ENCODE peak calls at places on chromosome 11, in six cellular contexts. H is lower leg skin, K is HCT116, D is suprapubic skin, N is transverse colon, T is A549. P is an unnamed sample.

GRCh38 chr11:129946965-129947364 is 51.6 kb upstream of the NFRKB start:
- DNase-seq in D (no peak), N (no peak), H (no peak), K (no peak), T (no peak), P (no peak)

GRCh38 chr11:20089796-20090653 is 70.2 kb downstream of the DBX1 start:
- DNase-seq in H (no peak), T (no peak), D (no peak), K (no peak), N (no peak), P (no peak)

GRCh38 chr11:77074205-77074604 is 7.4 kb downstream of the CAPN5 start:
- DNase-seq in N (peak; percentile 77), K (no peak), T (no peak), D (peak; percentile 45), H (no peak), P (no peak)

GRCh38 chr11:69342588-69343330 is 48.8 kb downstream of the MYEOV start:
- DNase-seq in N (no peak), T (no peak), K (no peak), H (no peak), D (no peak), P (no peak)

GRCh38 chr11:5196067-5196466 is 4.4 kb downstream of the OR51V1 start:
- DNase-seq in D (no peak), H (no peak), T (no peak), N (no peak), K (no peak), P (no peak)

GRCh38 chr11:64317325-64317960 is at the start of gene TRMT112:
- DNase-seq in T (peak; percentile 99), H (peak; percentile 99), D (peak; percentile 98), K (peak; percentile 99), N (peak; percentile 96), P (peak; percentile 90)

GRCh38 chr11:104705475-104706195 is 192.6 kb downstream of the CASP12 start:
- DNase-seq in K (no peak), N (peak; percentile 37), H (peak; percentile 43), D (no peak), T (no peak), P (peak; percentile 1)

GRCh38 chr11:58861533-58861932 is 17.0 kb upstream of the GLYATL2 start:
- DNase-seq in K (no peak), D (no peak), N (no peak), H (no peak), T (no peak), P (no peak)

GRCh38 chr11:32316846-32317525 is 118.4 kb downstream of the WT1 start:
- DNase-seq in N (no peak), K (no peak), H (no peak), D (no peak), T (no peak), P (no peak)

GRCh38 chr11:18312012-18312411 is 9.9 kb downstream of the HPS5 start:
- DNase-seq in D (no peak), H (no peak), K (no peak), T (no peak), N (no peak), P (no peak)

GRCh38 chr11:128938156-128938885 is 4.3 kb downstream of the TP53AIP1 start:
- DNase-seq in T (no peak), H (no peak), D (no peak), K (no peak), N (no peak), P (no peak)

GRCh38 chr11:76655466-76656086 is 15.0 kb downstream of the LRRC32 start:
- DNase-seq in N (no peak), K (no peak), D (peak; percentile 58), H (no peak), T (no peak), P (no peak)

GRCh38 chr11:131683666-131684065 is 313.3 kb downstream of the NTM start:
- DNase-seq in D (no peak), K (no peak), H (no peak), N (no peak), T (no peak), P (no peak)

GRCh38 chr11:10322401-10322800 is 17.5 kb downstream of the ADM start:
- DNase-seq in N (no peak), T (no peak), K (no peak), H (no peak), D (no peak), P (no peak)

DNA sequence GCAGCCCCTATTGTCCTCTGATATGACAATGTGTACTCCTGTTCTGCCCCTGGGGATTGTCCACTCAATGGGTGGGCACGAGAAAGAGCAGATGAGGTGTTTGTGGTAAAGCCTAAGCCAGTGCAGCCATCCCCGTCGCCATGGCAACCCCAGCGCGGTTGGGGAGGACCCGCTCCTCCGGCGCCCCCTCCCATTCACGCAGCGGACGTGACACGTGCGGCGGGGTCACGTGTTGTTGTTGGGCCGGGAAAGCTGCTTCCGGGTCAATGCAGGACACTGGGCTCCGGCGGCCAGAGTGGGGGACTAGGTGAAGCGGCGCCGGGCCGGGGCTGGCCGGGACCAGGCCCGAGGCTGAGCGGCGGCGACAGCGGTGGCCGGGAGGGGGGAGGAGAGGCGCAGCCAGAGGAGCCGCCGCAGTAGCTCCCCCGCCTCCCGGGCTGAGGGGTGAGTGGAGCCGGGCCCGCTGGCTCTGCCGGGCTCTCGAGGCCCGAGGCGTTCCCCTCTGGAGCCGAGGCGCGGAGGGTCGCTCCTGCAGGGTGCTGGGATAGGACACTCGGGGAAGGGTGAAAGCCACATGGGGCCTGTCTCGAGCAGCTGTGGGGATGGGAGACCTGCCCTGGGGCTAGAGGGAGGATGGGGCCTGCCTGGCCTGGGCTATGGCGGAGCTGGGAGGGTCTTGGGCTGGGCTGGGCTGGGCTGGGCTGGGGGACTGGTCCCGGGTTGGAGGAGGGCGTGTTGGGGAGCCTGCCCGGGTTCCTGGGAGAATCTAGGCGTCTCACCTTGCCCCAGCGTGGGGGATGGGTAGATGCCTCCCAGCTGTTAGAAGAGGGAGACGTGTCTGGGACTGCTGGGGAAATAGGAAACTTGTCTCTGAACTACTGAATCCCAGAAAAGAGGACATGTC is at the start of gene TBCEL:
- DNase-seq in D (peak; percentile 90), K (peak; percentile 56), T (peak; percentile 70), N (peak; percentile 83), H (peak; percentile 72), P (peak; percentile 95)
- TF ChIP-seq POLR2A in D (no peak), K (peak; percentile 27), T (peak; percentile 8), N (no peak), H (no peak), P (peak; percentile 56)

GRCh38 chr11:86510097-86510496 is 135.4 kb downstream of the CCDC81 start:
- DNase-seq in N (no peak), K (no peak), H (no peak), D (no peak), T (no peak), P (no peak)
- TF ChIP-seq POLR2A in N (no peak), K (no peak), H (no peak), D (no peak), T (no peak), P (no peak)

DNA sequence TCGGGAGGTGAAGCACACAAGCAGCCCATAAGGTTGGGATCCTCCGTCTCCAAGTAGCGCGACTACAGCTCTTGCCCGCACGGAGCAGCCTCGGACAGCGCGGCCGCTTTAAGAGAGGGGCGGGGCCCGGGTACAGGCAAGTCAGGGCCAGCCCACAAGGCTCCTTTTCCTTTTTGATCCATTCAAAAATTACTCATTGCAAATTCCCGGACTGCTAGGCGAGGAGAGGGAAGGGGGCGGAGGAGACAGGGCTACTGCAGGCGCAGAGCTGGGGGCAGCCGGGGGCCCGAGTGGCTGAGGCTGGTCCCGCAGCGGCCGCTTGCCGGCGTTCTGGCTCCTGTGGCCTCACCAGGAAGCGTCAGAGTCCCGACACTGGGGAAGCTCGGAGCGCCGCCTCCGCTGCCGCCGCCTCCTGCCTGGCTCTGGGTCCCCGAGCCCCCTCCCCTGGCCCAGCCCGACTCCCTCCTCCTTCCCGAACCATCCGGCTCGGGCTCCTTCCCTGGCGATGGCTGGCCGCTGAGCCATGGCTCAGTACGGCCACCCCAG is at the start of gene UBASH3B:
- DNase-seq in T (peak; percentile 84), K (peak; percentile 71), D (peak; percentile 78), N (peak; percentile 81), H (peak; percentile 51), P (peak; percentile 59)
- TF ChIP-seq POLR2A in T (peak; percentile 77), K (peak; percentile 85), D (no peak), N (peak; percentile 47), H (no peak), P (no peak)

DNA sequence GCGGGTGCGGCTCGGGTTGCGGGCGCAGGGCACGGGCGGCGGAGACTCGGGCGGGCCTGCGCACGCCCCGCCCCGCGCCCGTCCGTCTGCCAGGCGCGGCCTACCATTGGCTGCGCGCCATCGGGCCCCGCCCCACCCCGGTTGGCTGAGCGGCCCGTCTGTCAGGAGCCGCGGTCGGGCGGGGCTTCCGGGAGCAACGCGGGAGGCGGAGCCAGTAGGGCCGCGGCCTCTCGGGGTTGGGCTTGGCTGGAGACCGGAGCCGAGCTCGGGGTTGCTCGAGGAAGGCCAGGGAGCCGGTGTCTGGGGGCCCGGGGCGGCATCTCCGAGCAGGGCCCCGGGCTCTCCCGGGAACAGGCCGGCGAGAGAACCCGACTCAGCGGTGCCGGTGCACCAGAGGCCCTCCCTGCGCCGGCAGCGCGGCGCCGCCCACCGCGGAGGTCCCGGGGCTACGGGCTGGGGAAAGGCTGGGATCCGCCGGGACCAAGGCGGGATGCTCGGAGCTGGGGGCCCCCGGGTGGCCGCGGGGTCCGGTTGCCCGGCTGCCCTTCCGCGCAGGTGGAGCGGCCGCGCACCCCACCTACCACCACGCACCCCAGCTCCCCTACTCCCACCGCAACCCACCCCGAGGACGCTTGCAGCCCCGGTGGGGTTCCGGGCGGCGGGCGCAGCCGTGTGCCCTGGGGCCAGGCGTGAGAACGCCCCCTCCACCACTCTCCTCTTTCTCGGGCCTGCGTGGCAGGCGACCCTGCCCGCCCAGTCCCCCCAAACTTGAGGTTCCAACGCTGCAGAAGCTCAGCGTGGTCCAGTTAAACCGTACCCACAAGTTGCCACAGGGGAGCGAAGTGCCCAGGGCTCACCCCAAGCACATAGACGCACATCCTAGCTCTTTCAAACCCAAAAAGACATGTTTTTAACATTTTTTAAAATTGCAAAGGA is at the start of gene HRAS:
- DNase-seq in H (peak; percentile 91), N (peak; percentile 97), T (peak; percentile 95), D (peak; percentile 95), K (peak; percentile 86), P (peak; percentile 100)
- TF ChIP-seq POLR2A in H (no peak), N (peak; percentile 79), T (peak; percentile 79), D (no peak), K (peak; percentile 59), P (peak; percentile 68)

DNA sequence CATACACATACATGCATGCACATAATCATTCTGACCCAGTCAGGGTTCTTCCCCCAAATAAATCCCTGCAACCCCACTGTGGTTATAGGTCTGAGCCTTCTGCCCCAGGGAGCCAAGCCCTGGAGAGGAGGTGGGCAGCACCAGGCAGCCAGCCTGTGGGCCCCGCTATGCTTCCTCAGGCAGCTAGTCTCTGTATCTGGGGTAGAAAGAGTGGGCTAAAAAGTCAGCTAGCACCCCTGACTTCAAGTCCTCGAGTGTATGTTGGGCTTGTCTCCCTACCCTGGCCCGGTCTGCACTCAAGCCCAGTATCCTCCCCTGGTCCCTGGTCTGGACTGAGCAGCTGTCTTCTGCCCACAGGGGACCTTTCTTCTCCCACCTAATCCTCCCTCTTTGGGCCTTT is 28.0 kb downstream of the KCNQ1OT1 start:
- DNase-seq in N (no peak), H (no peak), T (no peak), D (peak; percentile 30), K (no peak), P (no peak)
- TF ChIP-seq POLR2A in N (no peak), H (no peak), T (no peak), D (no peak), K (no peak), P (no peak)